ENCODE peak calls at places on chromosomes 7 and 10, in eight cellular contexts. One of them, this sample, is unnamed.
A peak's percentile ranks its signal among the peaks of the same experiment; 100 is the strongest.

GRCh38 chr10:93876391-93876790 is 17.4 kb upstream of the SLC35G1 start:
- DNase-seq in HT1080: no peak
- DNase-seq in GM04504: no peak
- DNase-seq in naive thymus-derived CD8-positive, alpha-beta T cell: no peak
- DNase-seq in stimulated activated CD4-positive, alpha-beta T cell treated with anti-CD3 and anti-CD28 coated beads, Interleukin-2, amount 100 ng/mL, for 48 hours: no peak
- DNase-seq in activated CD4-positive, CD25-positive, alpha-beta regulatory T cell treated with anti-CD3 and anti-CD28 coated beads, Interleukin-2, amount 50 U/mL, for 72 hours: no peak
- DNase-seq in foreskin fibroblast: no peak
- DNase-seq in NCI-H1105: no peak
- DNase-seq in this sample: no peak

GRCh38 chr7:92645531-92646061 is 55.4 kb upstream of the FAM133B start:
- DNase-seq in stimulated activated CD4-positive, alpha-beta T cell treated with anti-CD3 and anti-CD28 coated beads, Interleukin-2, amount 100 ng/mL, for 48 hours: no peak
- DNase-seq in naive thymus-derived CD8-positive, alpha-beta T cell: no peak
- DNase-seq in activated CD4-positive, CD25-positive, alpha-beta regulatory T cell treated with anti-CD3 and anti-CD28 coated beads, Interleukin-2, amount 50 U/mL, for 72 hours: no peak
- DNase-seq in foreskin fibroblast: peak; percentile 39
- DNase-seq in HT1080: peak; percentile 84
- DNase-seq in GM04504: no peak
- DNase-seq in NCI-H1105: no peak
- DNase-seq in this sample: no peak

GRCh38 chr7:113710310-113711106 is 208.3 kb downstream of the PPP1R3A start:
- DNase-seq in stimulated activated CD4-positive, alpha-beta T cell treated with anti-CD3 and anti-CD28 coated beads, Interleukin-2, amount 100 ng/mL, for 48 hours: peak; percentile 42
- DNase-seq in naive thymus-derived CD8-positive, alpha-beta T cell: peak; percentile 17
- DNase-seq in foreskin fibroblast: peak; percentile 83
- DNase-seq in GM04504: peak; percentile 44
- DNase-seq in activated CD4-positive, CD25-positive, alpha-beta regulatory T cell treated with anti-CD3 and anti-CD28 coated beads, Interleukin-2, amount 50 U/mL, for 72 hours: peak; percentile 30
- DNase-seq in HT1080: peak; percentile 67
- DNase-seq in NCI-H1105: peak; percentile 68
- DNase-seq in this sample: peak; percentile 66

GRCh38 chr7:136133491-136133990 is 156.4 kb upstream of the MTPN start:
- DNase-seq in NCI-H1105: no peak
- DNase-seq in naive thymus-derived CD8-positive, alpha-beta T cell: no peak
- DNase-seq in HT1080: peak; percentile 74
- DNase-seq in GM04504: no peak
- DNase-seq in stimulated activated CD4-positive, alpha-beta T cell treated with anti-CD3 and anti-CD28 coated beads, Interleukin-2, amount 100 ng/mL, for 48 hours: no peak
- DNase-seq in activated CD4-positive, CD25-positive, alpha-beta regulatory T cell treated with anti-CD3 and anti-CD28 coated beads, Interleukin-2, amount 50 U/mL, for 72 hours: no peak
- DNase-seq in foreskin fibroblast: no peak
- DNase-seq in this sample: no peak

GRCh38 chr10:81007872-81008271 is 470.2 kb downstream of the SH2D4B start:
- DNase-seq in NCI-H1105: no peak
- DNase-seq in stimulated activated CD4-positive, alpha-beta T cell treated with anti-CD3 and anti-CD28 coated beads, Interleukin-2, amount 100 ng/mL, for 48 hours: no peak
- DNase-seq in foreskin fibroblast: no peak
- DNase-seq in HT1080: no peak
- DNase-seq in GM04504: no peak
- DNase-seq in activated CD4-positive, CD25-positive, alpha-beta regulatory T cell treated with anti-CD3 and anti-CD28 coated beads, Interleukin-2, amount 50 U/mL, for 72 hours: no peak
- DNase-seq in naive thymus-derived CD8-positive, alpha-beta T cell: no peak
- DNase-seq in this sample: no peak

GRCh38 chr10:82827901-82828300 is 952.9 kb downstream of the NRG3 start:
- DNase-seq in stimulated activated CD4-positive, alpha-beta T cell treated with anti-CD3 and anti-CD28 coated beads, Interleukin-2, amount 100 ng/mL, for 48 hours: no peak
- DNase-seq in NCI-H1105: no peak
- DNase-seq in HT1080: no peak
- DNase-seq in naive thymus-derived CD8-positive, alpha-beta T cell: no peak
- DNase-seq in activated CD4-positive, CD25-positive, alpha-beta regulatory T cell treated with anti-CD3 and anti-CD28 coated beads, Interleukin-2, amount 50 U/mL, for 72 hours: no peak
- DNase-seq in GM04504: no peak
- DNase-seq in foreskin fibroblast: peak; percentile 66
- DNase-seq in this sample: no peak

GRCh38 chr10:73965890-73966768 is 31.8 kb upstream of the VCL start:
- DNase-seq in NCI-H1105: no peak
- DNase-seq in GM04504: peak; percentile 99
- DNase-seq in activated CD4-positive, CD25-positive, alpha-beta regulatory T cell treated with anti-CD3 and anti-CD28 coated beads, Interleukin-2, amount 50 U/mL, for 72 hours: no peak
- DNase-seq in stimulated activated CD4-positive, alpha-beta T cell treated with anti-CD3 and anti-CD28 coated beads, Interleukin-2, amount 100 ng/mL, for 48 hours: no peak
- DNase-seq in foreskin fibroblast: peak; percentile 98
- DNase-seq in naive thymus-derived CD8-positive, alpha-beta T cell: no peak
- DNase-seq in HT1080: peak; percentile 100
- DNase-seq in this sample: peak; percentile 71

GRCh38 chr10:58593008-58593407 is 80.3 kb downstream of the BICC1 start:
- DNase-seq in activated CD4-positive, CD25-positive, alpha-beta regulatory T cell treated with anti-CD3 and anti-CD28 coated beads, Interleukin-2, amount 50 U/mL, for 72 hours: no peak
- DNase-seq in NCI-H1105: no peak
- DNase-seq in naive thymus-derived CD8-positive, alpha-beta T cell: no peak
- DNase-seq in stimulated activated CD4-positive, alpha-beta T cell treated with anti-CD3 and anti-CD28 coated beads, Interleukin-2, amount 100 ng/mL, for 48 hours: no peak
- DNase-seq in GM04504: no peak
- DNase-seq in foreskin fibroblast: no peak
- DNase-seq in HT1080: no peak
- DNase-seq in this sample: no peak

GRCh38 chr10:133143200-133143533 is 16.9 kb upstream of the KNDC1 start:
- DNase-seq in NCI-H1105: no peak
- DNase-seq in stimulated activated CD4-positive, alpha-beta T cell treated with anti-CD3 and anti-CD28 coated beads, Interleukin-2, amount 100 ng/mL, for 48 hours: no peak
- DNase-seq in HT1080: no peak
- DNase-seq in activated CD4-positive, CD25-positive, alpha-beta regulatory T cell treated with anti-CD3 and anti-CD28 coated beads, Interleukin-2, amount 50 U/mL, for 72 hours: no peak
- DNase-seq in GM04504: no peak
- DNase-seq in naive thymus-derived CD8-positive, alpha-beta T cell: peak; percentile 12
- DNase-seq in foreskin fibroblast: no peak
- DNase-seq in this sample: no peak

GRCh38 chr10:111131168-111131799 is 54.5 kb downstream of the ADRA2A start:
- DNase-seq in foreskin fibroblast: no peak
- DNase-seq in activated CD4-positive, CD25-positive, alpha-beta regulatory T cell treated with anti-CD3 and anti-CD28 coated beads, Interleukin-2, amount 50 U/mL, for 72 hours: no peak
- DNase-seq in NCI-H1105: no peak
- DNase-seq in naive thymus-derived CD8-positive, alpha-beta T cell: no peak
- DNase-seq in HT1080: no peak
- DNase-seq in GM04504: no peak
- DNase-seq in stimulated activated CD4-positive, alpha-beta T cell treated with anti-CD3 and anti-CD28 coated beads, Interleukin-2, amount 100 ng/mL, for 48 hours: no peak
- DNase-seq in this sample: no peak

GRCh38 chr10:101394522-101395133 is 40.7 kb downstream of the BTRC start:
- DNase-seq in NCI-H1105: no peak
- DNase-seq in HT1080: no peak
- DNase-seq in GM04504: no peak
- DNase-seq in foreskin fibroblast: no peak
- DNase-seq in stimulated activated CD4-positive, alpha-beta T cell treated with anti-CD3 and anti-CD28 coated beads, Interleukin-2, amount 100 ng/mL, for 48 hours: no peak
- DNase-seq in naive thymus-derived CD8-positive, alpha-beta T cell: no peak
- DNase-seq in activated CD4-positive, CD25-positive, alpha-beta regulatory T cell treated with anti-CD3 and anti-CD28 coated beads, Interleukin-2, amount 50 U/mL, for 72 hours: no peak
- DNase-seq in this sample: no peak

GRCh38 chr7:36055207-36055606 is 97.8 kb upstream of the EEPD1 start:
- DNase-seq in HT1080: no peak
- DNase-seq in activated CD4-positive, CD25-positive, alpha-beta regulatory T cell treated with anti-CD3 and anti-CD28 coated beads, Interleukin-2, amount 50 U/mL, for 72 hours: no peak
- DNase-seq in NCI-H1105: no peak
- DNase-seq in naive thymus-derived CD8-positive, alpha-beta T cell: no peak
- DNase-seq in GM04504: no peak
- DNase-seq in stimulated activated CD4-positive, alpha-beta T cell treated with anti-CD3 and anti-CD28 coated beads, Interleukin-2, amount 100 ng/mL, for 48 hours: no peak
- DNase-seq in foreskin fibroblast: no peak
- DNase-seq in this sample: no peak

GRCh38 chr10:3892440-3893101 is 107.6 kb upstream of the KLF6 start:
- DNase-seq in foreskin fibroblast: no peak
- DNase-seq in naive thymus-derived CD8-positive, alpha-beta T cell: no peak
- DNase-seq in GM04504: no peak
- DNase-seq in NCI-H1105: no peak
- DNase-seq in stimulated activated CD4-positive, alpha-beta T cell treated with anti-CD3 and anti-CD28 coated beads, Interleukin-2, amount 100 ng/mL, for 48 hours: no peak
- DNase-seq in activated CD4-positive, CD25-positive, alpha-beta regulatory T cell treated with anti-CD3 and anti-CD28 coated beads, Interleukin-2, amount 50 U/mL, for 72 hours: no peak
- DNase-seq in HT1080: no peak
- DNase-seq in this sample: no peak

GRCh38 chr10:78623577-78624215 is 445.1 kb upstream of the ZMIZ1 start:
- DNase-seq in NCI-H1105: no peak
- DNase-seq in foreskin fibroblast: peak; percentile 48
- DNase-seq in naive thymus-derived CD8-positive, alpha-beta T cell: no peak
- DNase-seq in GM04504: peak; percentile 58
- DNase-seq in HT1080: peak; percentile 80
- DNase-seq in activated CD4-positive, CD25-positive, alpha-beta regulatory T cell treated with anti-CD3 and anti-CD28 coated beads, Interleukin-2, amount 50 U/mL, for 72 hours: no peak
- DNase-seq in stimulated activated CD4-positive, alpha-beta T cell treated with anti-CD3 and anti-CD28 coated beads, Interleukin-2, amount 100 ng/mL, for 48 hours: no peak
- DNase-seq in this sample: peak; percentile 22

GRCh38 chr7:42843209-42843800 is 68.6 kb downstream of the C7orf25 start:
- DNase-seq in stimulated activated CD4-positive, alpha-beta T cell treated with anti-CD3 and anti-CD28 coated beads, Interleukin-2, amount 100 ng/mL, for 48 hours: peak; percentile 7
- DNase-seq in NCI-H1105: peak; percentile 14
- DNase-seq in HT1080: peak; percentile 29
- DNase-seq in foreskin fibroblast: peak; percentile 70
- DNase-seq in activated CD4-positive, CD25-positive, alpha-beta regulatory T cell treated with anti-CD3 and anti-CD28 coated beads, Interleukin-2, amount 50 U/mL, for 72 hours: no peak
- DNase-seq in naive thymus-derived CD8-positive, alpha-beta T cell: no peak
- DNase-seq in GM04504: peak; percentile 8
- DNase-seq in this sample: peak; percentile 52

GRCh38 chr10:119522747-119523426 is 19.6 kb downstream of the RGS10 start:
- DNase-seq in activated CD4-positive, CD25-positive, alpha-beta regulatory T cell treated with anti-CD3 and anti-CD28 coated beads, Interleukin-2, amount 50 U/mL, for 72 hours: no peak
- DNase-seq in stimulated activated CD4-positive, alpha-beta T cell treated with anti-CD3 and anti-CD28 coated beads, Interleukin-2, amount 100 ng/mL, for 48 hours: no peak
- DNase-seq in foreskin fibroblast: no peak
- DNase-seq in NCI-H1105: no peak
- DNase-seq in GM04504: no peak
- DNase-seq in HT1080: no peak
- DNase-seq in naive thymus-derived CD8-positive, alpha-beta T cell: no peak
- DNase-seq in this sample: no peak

This sample was measured in NCI-H460.